ENCODE peak calls at places on chromosome 2, in nine cellular contexts. D is right lobe of liver, R is gastrocnemius medialis, T is Peyer's patch, N is IMR-90, J is A549, F is heart left ventricle, E is GM12878, I is body of pancreas. V is an unnamed sample.

GRCh38 chr2:215711484-215712034 is 275.7 kb upstream of the FN1 start:
- DNase-seq in D (no peak), R (no peak), N (peak; percentile 78), E (no peak), J (peak; percentile 48), T (no peak), F (peak; percentile 16), I (no peak), V (no peak)

GRCh38 chr2:235232474-235233435 is 261.1 kb upstream of the AGAP1 start:
- DNase-seq in D (no peak), F (no peak), R (no peak), E (no peak), J (no peak), T (no peak), I (no peak), N (no peak), V (no peak)

GRCh38 chr2:134252092-134252775 is 1.6 kb upstream of the MGAT5 start:
- DNase-seq in J (no peak), I (no peak), D (no peak), F (no peak), N (peak; percentile 73), E (no peak), R (no peak), T (no peak), V (no peak)

GRCh38 chr2:210169871-210170441 is 1.3 kb downstream of the KANSL1L start:
- DNase-seq in R (no peak), F (no peak), I (no peak), E (peak; percentile 30), N (peak; percentile 79), J (peak; percentile 12), D (no peak), T (no peak), V (no peak)

GRCh38 chr2:9004338-9005204 is 1.1 kb upstream of the MBOAT2 start:
- DNase-seq in R (no peak), E (no peak), F (no peak), J (no peak), N (peak; percentile 36), D (no peak), I (no peak), T (no peak), V (no peak)

GRCh38 chr2:172181840-172182239 is 79.1 kb upstream of the DLX2 start:
- DNase-seq in E (no peak), F (no peak), R (no peak), N (peak; percentile 21), T (peak; percentile 61), J (no peak), D (no peak), I (no peak), V (no peak)

GRCh38 chr2:74201196-74201595 is 2.8 kb downstream of the MTHFD2 start:
- DNase-seq in T (no peak), F (no peak), I (no peak), J (no peak), R (no peak), E (no peak), D (no peak), N (no peak), V (peak; percentile 51)

GRCh38 chr2:194385376-194385775 is 1271.7 kb upstream of the SLC39A10 start:
- DNase-seq in N (no peak), R (no peak), D (no peak), F (no peak), I (no peak), J (no peak), E (no peak), T (no peak), V (no peak)

GRCh38 chr2:120552800-120553471 is 182.7 kb upstream of the GLI2 start:
- DNase-seq in T (peak; percentile 80), N (peak; percentile 23), D (peak; percentile 95), R (peak; percentile 97), I (peak; percentile 96), J (peak; percentile 78), E (no peak), F (peak; percentile 92), V (peak; percentile 61)

GRCh38 chr2:42495611-42496010 is 1.8 kb upstream of the KCNG3 start:
- DNase-seq in T (no peak), E (no peak), R (no peak), F (no peak), D (no peak), I (no peak), J (no peak), N (no peak), V (no peak)

GRCh38 chr2:70714141-70714905 is 53.7 kb downstream of the ADD2 start:
- DNase-seq in T (no peak), N (no peak), D (no peak), F (no peak), E (no peak), I (no peak), R (no peak), J (no peak), V (no peak)

GRCh38 chr2:43423941-43424261 is 171.9 kb downstream of the THADA start:
- DNase-seq in N (no peak), F (no peak), E (no peak), R (no peak), J (no peak), T (no peak), I (no peak), D (no peak), V (no peak)

GRCh38 chr2:187475499-187476248 is 27.6 kb upstream of the CALCRL start:
- DNase-seq in I (no peak), R (no peak), J (no peak), T (no peak), F (no peak), D (no peak), E (no peak), N (no peak), V (no peak)
- H3K27ac ChIP-seq in I (no peak overlapping the region), R (no peak overlapping the region), J (no peak overlapping the region), T (no peak overlapping the region), F (no peak overlapping the region), D (no peak overlapping the region), E (peak overlapping the region; percentile 47), N (no peak overlapping the region), V (no peak overlapping the region)

GRCh38 chr2:181466661-181467576 is 9.7 kb downstream of the ITGA4 start:
- DNase-seq in I (peak; percentile 77), J (peak; percentile 51), N (peak; percentile 63), R (peak; percentile 17), F (peak; percentile 35), D (peak; percentile 65), E (no peak), T (peak; percentile 69), V (peak; percentile 22)
- TF ChIP-seq POLR2A in I (no peak), J (no peak), N (no peak), R (no peak), F (no peak), D (no peak), E (no peak), T (no peak), V (no peak)

GRCh38 chr2:24353933-24354332 is 6.4 kb downstream of the ITSN2 start:
- DNase-seq in J (no peak), E (no peak), R (no peak), N (no peak), F (no peak), I (no peak), T (no peak), D (no peak), V (no peak)

GRCh38 chr2:24354899-24355298 is 5.4 kb downstream of the ITSN2 start:
- DNase-seq in D (no peak), J (no peak), T (no peak), I (no peak), N (no peak), R (no peak), F (no peak), E (no peak), V (no peak)

GRCh38 chr2:24352664-24353063 is 7.7 kb downstream of the ITSN2 start:
- DNase-seq in R (no peak), J (no peak), T (no peak), I (no peak), F (no peak), N (no peak), E (no peak), D (no peak), V (no peak)

GRCh38 chr2:24353364-24353763 is 7.0 kb downstream of the ITSN2 start:
- DNase-seq in F (no peak), R (no peak), J (no peak), D (no peak), N (no peak), E (no peak), I (no peak), T (no peak), V (no peak)

GRCh38 chr2:24354382-24354781 is 6.0 kb downstream of the ITSN2 start:
- DNase-seq in R (no peak), T (no peak), I (no peak), N (no peak), D (no peak), J (no peak), E (no peak), F (no peak), V (no peak)
- H3K27ac ChIP-seq in R (no peak overlapping the region), T (no peak overlapping the region), I (no peak overlapping the region), N (no peak overlapping the region), D (no peak overlapping the region), J (no peak overlapping the region), E (peak overlapping the region; percentile 58), F (peak overlapping the region; percentile 41), V (no peak overlapping the region)

DNA sequence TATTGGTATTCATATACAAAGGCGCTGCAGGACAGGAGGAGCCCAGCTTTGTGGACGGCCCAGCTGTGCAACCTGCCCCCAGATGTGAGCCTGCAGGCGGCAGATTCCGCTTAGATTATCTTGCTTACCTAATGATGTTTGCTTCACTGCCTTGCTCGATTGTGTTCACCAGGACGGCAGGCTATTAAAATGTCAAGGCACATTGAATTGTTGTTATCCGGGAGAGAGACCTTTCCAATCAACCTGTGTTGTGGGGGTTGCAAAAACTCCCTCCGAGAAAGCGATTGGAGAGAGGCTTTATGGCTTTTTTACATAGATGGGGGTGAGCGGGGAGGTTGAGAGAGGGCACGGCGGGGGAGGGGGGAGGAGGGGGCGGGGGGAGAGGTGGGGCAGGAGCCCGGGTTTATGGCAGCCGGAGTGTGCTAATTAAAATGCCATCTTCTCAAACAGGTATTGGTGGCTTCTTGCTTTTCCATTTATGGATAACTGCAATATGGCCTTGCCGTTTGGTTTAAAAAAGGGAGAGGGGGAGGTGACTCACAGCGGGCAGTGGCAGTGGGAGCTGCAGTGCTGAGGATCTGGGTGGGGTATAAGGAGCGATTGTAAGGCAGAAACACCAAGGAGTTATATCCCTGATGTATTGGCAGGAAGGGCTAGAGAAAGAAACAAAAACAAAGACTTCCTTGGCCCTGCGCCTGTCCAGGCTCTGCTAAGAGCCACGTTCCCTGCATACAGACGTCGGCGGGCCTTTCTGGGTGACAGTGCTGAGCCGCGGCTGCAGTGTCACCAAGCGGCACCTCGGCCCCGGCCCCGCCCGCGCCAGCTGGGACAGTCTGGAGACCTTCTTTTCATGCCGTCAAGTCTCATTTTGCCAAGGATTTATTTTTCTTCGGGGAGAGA is 97.2 kb downstream of the INSIG2 start:
- DNase-seq in J (peak; percentile 37), D (peak; percentile 81), F (peak; percentile 43), T (peak; percentile 65), E (no peak), I (peak; percentile 79), N (peak; percentile 20), R (peak; percentile 42), V (peak; percentile 42)
- TF ChIP-seq POLR2A in J (no peak), D (no peak), F (no peak), T (no peak), E (no peak), I (no peak), N (no peak), R (no peak), V (no peak)

GRCh38 chr2:16633632-16634430 is 31.8 kb downstream of the CYRIA start:
- DNase-seq in F (no peak), N (peak; percentile 55), I (no peak), J (peak; percentile 12), R (no peak), D (no peak), E (no peak), T (no peak), V (no peak)
- H3K27ac ChIP-seq in F (no peak overlapping the region), N (no peak overlapping the region), I (no peak overlapping the region), J (no peak overlapping the region), R (no peak overlapping the region), D (no peak overlapping the region), E (no peak overlapping the region), T (no peak overlapping the region), V (no peak overlapping the region)